ENCODE peak calls at places on chromosomes 3 and 15, in four cellular contexts. One of them, this sample, is unnamed.

GRCh38 chr15:89139613-89140499 is 51.6 kb downstream of the ABHD2 start:
- DNase-seq in neural crest cell: no peak
- DNase-seq in Calu3: no peak
- DNase-seq in HCT116: no peak
- DNase-seq in this sample: no peak

GRCh38 chr3:39101022-39101689 is 6.3 kb downstream of the GORASP1 start:
- DNase-seq in neural crest cell: no peak
- DNase-seq in Calu3: peak
- DNase-seq in HCT116: no peak
- DNase-seq in this sample: no peak

GRCh38 chr3:171873561-171873960 is 30.4 kb downstream of the TMEM212 start:
- DNase-seq in neural crest cell: no peak
- DNase-seq in Calu3: no peak
- DNase-seq in HCT116: no peak
- DNase-seq in this sample: no peak

GRCh38 chr3:142209655-142210054 is 15.7 kb downstream of the GK5 start:
- DNase-seq in neural crest cell: no peak
- DNase-seq in Calu3: no peak
- DNase-seq in HCT116: no peak
- DNase-seq in this sample: no peak

GRCh38 chr15:38058596-38059075 is 124.2 kb downstream of the TMCO5A start:
- DNase-seq in neural crest cell: no peak
- DNase-seq in Calu3: no peak
- DNase-seq in HCT116: no peak
- DNase-seq in this sample: no peak

GRCh38 chr3:181298421-181298820 is 308.9 kb upstream of the DNAJC19 start:
- DNase-seq in neural crest cell: no peak
- DNase-seq in Calu3: no peak
- DNase-seq in HCT116: no peak
- DNase-seq in this sample: no peak

GRCh38 chr3:132536442-132537153 is 60.5 kb upstream of the ACKR4 start:
- DNase-seq in neural crest cell: no peak
- DNase-seq in Calu3: no peak
- DNase-seq in HCT116: no peak
- DNase-seq in this sample: no peak

GRCh38 chr3:84184937-84185336 is 773.9 kb upstream of the CADM2 start:
- DNase-seq in neural crest cell: no peak
- DNase-seq in Calu3: no peak
- DNase-seq in HCT116: no peak
- DNase-seq in this sample: no peak

GRCh38 chr15:42348083-42348482 is 11.2 kb upstream of the CAPN3 start:
- DNase-seq in neural crest cell: no peak
- DNase-seq in Calu3: no peak
- DNase-seq in HCT116: no peak
- DNase-seq in this sample: no peak

GRCh38 chr3:128984596-128984995 is 9.3 kb downstream of the CFAP92 start:
- DNase-seq in neural crest cell: no peak
- DNase-seq in Calu3: no peak
- DNase-seq in HCT116: no peak
- DNase-seq in this sample: no peak

GRCh38 chr3:124492824-124493223 is 237.4 kb upstream of the UMPS start:
- DNase-seq in neural crest cell: no peak
- DNase-seq in Calu3: peak
- DNase-seq in HCT116: peak
- DNase-seq in this sample: no peak

GRCh38 chr3:129123314-129124060 is 1.9 kb upstream of the RAB43 start:
- DNase-seq in neural crest cell: no peak
- DNase-seq in Calu3: peak
- DNase-seq in HCT116: no peak
- DNase-seq in this sample: no peak

GRCh38 chr15:28094732-28095521 is 4.2 kb downstream of the OCA2 start:
- DNase-seq in neural crest cell: no peak
- DNase-seq in Calu3: peak
- DNase-seq in HCT116: no peak
- DNase-seq in this sample: peak

GRCh38 chr3:33883538-33884203 is 85.2 kb downstream of the PDCD6IP start:
- DNase-seq in neural crest cell: peak
- DNase-seq in Calu3: peak
- DNase-seq in HCT116: peak
- DNase-seq in this sample: no peak

GRCh38 chr3:125141596-125142417 is 70.7 kb downstream of the SLC12A8 start:
- DNase-seq in neural crest cell: peak
- DNase-seq in Calu3: no peak
- DNase-seq in HCT116: no peak
- DNase-seq in this sample: peak

GRCh38 chr3:39286771-39287170 is 6.9 kb upstream of the CX3CR1 start:
- DNase-seq in neural crest cell: no peak
- DNase-seq in Calu3: no peak
- DNase-seq in HCT116: no peak
- DNase-seq in this sample: no peak

GRCh38 chr15:68158046-68158628 is 47.0 kb downstream of the CALML4 start:
- DNase-seq in neural crest cell: no peak
- DNase-seq in Calu3: no peak
- DNase-seq in HCT116: no peak
- DNase-seq in this sample: no peak

GRCh38 chr3:165837058-165837525 is at the start of gene BCHE:
- DNase-seq in neural crest cell: peak
- DNase-seq in Calu3: peak
- DNase-seq in HCT116: no peak
- DNase-seq in this sample: no peak

GRCh38 chr15:28984421-28985375 is 98.9 kb downstream of the APBA2 start:
- DNase-seq in neural crest cell: peak
- DNase-seq in Calu3: no peak
- DNase-seq in HCT116: no peak
- DNase-seq in this sample: no peak

GRCh38 chr3:23800731-23801130 is 5.0 kb upstream of the UBE2E1 start:
- DNase-seq in neural crest cell: no peak
- DNase-seq in Calu3: no peak
- DNase-seq in HCT116: peak
- DNase-seq in this sample: no peak

GRCh38 chr3:22245122-22245521 is 494.1 kb upstream of the ZNF385D start:
- DNase-seq in neural crest cell: no peak
- DNase-seq in Calu3: no peak
- DNase-seq in HCT116: no peak
- DNase-seq in this sample: no peak

GRCh38 chr15:88711806-88712205 is 73.0 kb downstream of the ISG20 start:
- DNase-seq in neural crest cell: no peak
- DNase-seq in Calu3: no peak
- DNase-seq in HCT116: no peak
- DNase-seq in this sample: no peak

GRCh38 chr3:169965562-169965961 is 1.0 kb upstream of the SEC62 start:
- DNase-seq in neural crest cell: no peak
- DNase-seq in Calu3: no peak
- DNase-seq in HCT116: no peak
- DNase-seq in this sample: no peak

GRCh38 chr3:45683417-45684326 is 5.5 kb upstream of the SACM1L start:
- DNase-seq in neural crest cell: no peak
- DNase-seq in Calu3: no peak
- DNase-seq in HCT116: no peak
- DNase-seq in this sample: no peak

GRCh38 chr3:188824596-188824995 is 347.2 kb upstream of the TPRG1 start:
- DNase-seq in neural crest cell: no peak
- DNase-seq in Calu3: no peak
- DNase-seq in HCT116: no peak
- DNase-seq in this sample: no peak

GRCh38 chr15:35330921-35331320 is 215.0 kb downstream of the DPH6 start:
- DNase-seq in neural crest cell: no peak
- DNase-seq in Calu3: no peak
- DNase-seq in HCT116: no peak
- DNase-seq in this sample: no peak

GRCh38 chr3:43032217-43032545 is 53.1 kb downstream of the GASK1A start:
- DNase-seq in neural crest cell: no peak
- DNase-seq in Calu3: no peak
- DNase-seq in HCT116: no peak
- DNase-seq in this sample: no peak

GRCh38 chr3:127735767-127736693 is 63.3 kb downstream of the ABTB1 start:
- DNase-seq in neural crest cell: no peak
- DNase-seq in Calu3: no peak
- DNase-seq in HCT116: no peak
- DNase-seq in this sample: no peak

GRCh38 chr3:113274425-113274824 is 63.1 kb downstream of the BOC start:
- DNase-seq in neural crest cell: no peak
- DNase-seq in Calu3: no peak
- DNase-seq in HCT116: no peak
- DNase-seq in this sample: no peak

GRCh38 chr3:113277414-113277813 is 66.1 kb downstream of the BOC start:
- DNase-seq in neural crest cell: no peak
- DNase-seq in Calu3: no peak
- DNase-seq in HCT116: no peak
- DNase-seq in this sample: no peak

GRCh38 chr3:113274959-113275556 is 63.7 kb downstream of the BOC start:
- DNase-seq in neural crest cell: no peak
- DNase-seq in Calu3: no peak
- DNase-seq in HCT116: no peak
- DNase-seq in this sample: no peak

GRCh38 chr3:113276581-113277080 is 65.3 kb downstream of the BOC start:
- DNase-seq in neural crest cell: no peak
- DNase-seq in Calu3: no peak
- DNase-seq in HCT116: no peak
- DNase-seq in this sample: no peak

DNA sequence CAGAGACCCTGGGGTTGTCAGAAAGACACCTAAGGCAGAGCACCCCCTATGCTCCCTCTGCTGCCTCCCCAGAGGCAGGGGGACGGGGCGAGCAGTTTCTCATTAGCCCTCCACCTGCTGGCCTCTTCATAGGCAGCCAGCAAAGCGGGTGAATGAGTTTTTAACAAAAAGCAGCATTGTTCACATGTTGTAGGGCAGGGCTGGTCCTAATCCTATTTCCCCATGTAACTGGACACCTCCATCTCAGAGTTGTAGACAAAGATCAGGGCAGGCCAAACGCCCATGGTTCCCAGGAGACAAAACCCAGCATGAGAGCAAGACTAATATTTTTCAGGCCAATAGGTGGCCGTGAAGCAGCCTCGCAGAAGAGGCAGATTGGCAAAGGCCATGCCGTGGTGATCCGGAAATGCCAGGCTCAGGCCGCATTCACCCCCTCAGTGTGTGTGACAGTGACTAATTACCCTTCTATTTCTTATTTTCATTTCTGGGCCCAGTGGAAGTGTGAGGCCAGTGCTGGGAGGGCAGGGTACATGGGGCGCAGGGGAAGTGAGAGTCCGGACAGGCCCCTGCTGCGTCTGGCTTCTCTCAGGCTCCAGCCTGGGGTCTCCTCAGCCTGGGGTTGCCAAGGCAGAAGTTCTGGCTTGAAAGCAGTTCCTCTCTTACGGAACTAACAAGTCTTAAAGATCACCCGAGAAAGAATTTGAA is 64.7 kb downstream of the BOC start:
- DNase-seq in neural crest cell: peak
- DNase-seq in Calu3: peak
- DNase-seq in HCT116: no peak
- DNase-seq in this sample: no peak
- TF ChIP-seq CTCF in neural crest cell: peak
- TF ChIP-seq CTCF in Calu3: peak
- TF ChIP-seq CTCF in HCT116: no peak
- TF ChIP-seq CTCF in this sample: peak

GRCh38 chr15:49847436-49847835 is 226.6 kb downstream of the DTWD1 start:
- DNase-seq in neural crest cell: no peak
- DNase-seq in Calu3: no peak
- DNase-seq in HCT116: no peak
- DNase-seq in this sample: no peak

GRCh38 chr15:49844390-49844789 is 223.5 kb downstream of the DTWD1 start:
- DNase-seq in neural crest cell: no peak
- DNase-seq in Calu3: no peak
- DNase-seq in HCT116: no peak
- DNase-seq in this sample: no peak

GRCh38 chr15:49852756-49853155 is 231.9 kb downstream of the DTWD1 start:
- DNase-seq in neural crest cell: no peak
- DNase-seq in Calu3: no peak
- DNase-seq in HCT116: no peak
- DNase-seq in this sample: no peak

GRCh38 chr15:49847937-49848823 is 227.3 kb downstream of the DTWD1 start:
- DNase-seq in neural crest cell: no peak
- DNase-seq in Calu3: no peak
- DNase-seq in HCT116: no peak
- DNase-seq in this sample: no peak

GRCh38 chr15:49848824-49849209 is 228.0 kb downstream of the DTWD1 start:
- DNase-seq in neural crest cell: no peak
- DNase-seq in Calu3: no peak
- DNase-seq in HCT116: no peak
- DNase-seq in this sample: no peak
- TF ChIP-seq CTCF in neural crest cell: no peak
- TF ChIP-seq CTCF in Calu3: no peak
- TF ChIP-seq CTCF in HCT116: no peak
- TF ChIP-seq CTCF in this sample: no peak

DNA sequence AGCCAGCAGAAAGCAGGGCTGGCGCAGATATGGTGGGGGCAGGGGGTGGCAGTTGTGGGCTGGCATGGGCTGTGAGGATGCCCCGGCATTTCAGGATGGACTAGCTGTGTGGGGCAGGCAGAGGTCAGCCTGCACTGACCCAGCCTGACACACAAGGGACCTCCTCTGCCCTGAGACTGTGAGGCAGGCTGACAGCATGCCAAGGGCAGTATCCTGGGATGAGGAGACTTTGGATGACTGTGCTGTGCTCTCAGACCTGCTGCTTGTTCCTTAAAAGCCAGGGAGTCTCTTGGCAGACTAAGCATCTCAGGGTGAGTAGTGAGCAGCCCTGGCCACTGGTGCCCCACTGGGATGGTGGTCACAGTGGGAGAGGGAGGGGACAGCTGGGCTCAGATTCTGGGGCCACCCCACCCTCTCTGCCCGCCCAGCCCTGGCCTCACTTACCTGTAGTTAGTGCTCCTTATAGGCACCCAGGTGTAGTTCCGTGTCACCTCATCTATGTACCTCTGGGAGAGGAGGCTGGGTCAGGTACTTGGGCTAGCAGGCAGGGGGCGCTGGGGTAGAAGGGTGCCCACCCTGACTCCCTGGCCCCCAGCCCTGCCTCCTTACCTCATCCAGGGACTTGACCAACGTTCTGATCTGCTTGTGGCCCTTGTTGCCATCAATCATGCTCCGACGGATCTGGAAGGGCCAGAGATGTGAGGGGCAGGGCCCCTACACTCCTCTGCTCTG is 16.0 kb upstream of the TMEM115 start:
- DNase-seq in neural crest cell: no peak
- DNase-seq in Calu3: peak
- DNase-seq in HCT116: no peak
- DNase-seq in this sample: no peak
- TF ChIP-seq CTCF in neural crest cell: peak
- TF ChIP-seq CTCF in Calu3: no peak
- TF ChIP-seq CTCF in HCT116: peak
- TF ChIP-seq CTCF in this sample: peak

DNA sequence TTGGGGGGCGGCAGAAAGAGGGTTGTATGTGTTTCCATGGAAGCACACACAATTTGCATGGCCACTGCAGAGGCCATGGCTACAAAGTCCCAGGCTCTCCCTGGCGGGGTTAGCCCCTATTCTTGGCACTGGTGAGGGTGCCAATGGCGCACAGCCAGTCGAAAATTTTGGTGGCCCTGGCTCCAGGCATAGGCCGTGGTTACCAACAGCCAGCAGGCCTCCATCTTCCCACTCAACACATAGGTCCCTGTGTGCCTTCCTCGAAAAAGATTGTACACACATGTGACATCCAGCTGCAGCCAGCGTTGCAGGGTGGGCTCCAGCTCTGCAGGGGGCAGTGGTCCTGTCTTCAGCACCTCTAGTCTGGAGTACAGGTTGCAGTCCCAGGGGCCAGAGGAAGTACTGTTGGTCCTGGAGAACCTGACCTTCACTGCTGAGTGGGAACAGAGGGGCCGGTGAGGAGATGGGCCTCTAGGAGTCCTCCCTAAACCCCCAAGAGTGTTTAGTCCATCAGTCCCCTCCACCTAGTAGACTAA is 7.1 kb downstream of the P4HTM start:
- DNase-seq in neural crest cell: no peak
- DNase-seq in Calu3: no peak
- DNase-seq in HCT116: no peak
- DNase-seq in this sample: no peak
- TF ChIP-seq CTCF in neural crest cell: no peak
- TF ChIP-seq CTCF in Calu3: no peak
- TF ChIP-seq CTCF in HCT116: no peak
- TF ChIP-seq CTCF in this sample: peak

This sample was measured in progenitor cell of endocrine pancreas.